ENCODE peak calls at places on chromosome 1, in nine cellular contexts. K is mucosa of gallbladder; O is activated naive CD4-positive, alpha-beta T cell treated with Interleukin-2 at 50 U/mL for 16 hours; W is CD8-positive, alpha-beta memory T cell; V is left ventricle myocardium superior; G is neural crest cell; Z is AG20443; F is effector CD4-positive, alpha-beta T cell; I is vagina. H is an unnamed sample.

GRCh38 chr1:194268839-194269238 is 1082.4 kb upstream of the B3GALT2 start:
- DNase-seq in Z (no peak), K (no peak), F (no peak), I (no peak), O (no peak), V (no peak), G (no peak), W (no peak), H (no peak)

GRCh38 chr1:110255388-110255787 is 45.3 kb downstream of the KCNC4 start:
- DNase-seq in V (no peak), W (no peak), O (no peak), Z (no peak), K (no peak), G (no peak), I (no peak), F (no peak), H (no peak)

GRCh38 chr1:61486783-61487505 is 238.0 kb downstream of the TM2D1 start:
- DNase-seq in G (no peak), K (no peak), Z (no peak), I (no peak), V (no peak), W (no peak), O (no peak), F (no peak), H (no peak)

GRCh38 chr1:167413328-167413727 is 105.0 kb downstream of the CD247 start:
- DNase-seq in F (no peak), I (no peak), O (no peak), Z (no peak), K (no peak), W (no peak), V (no peak), G (no peak), H (no peak)

GRCh38 chr1:27504588-27505419 is 14.8 kb upstream of the WASF2 start:
- DNase-seq in V (peak; percentile 92), K (peak; percentile 69), I (peak; percentile 91), Z (peak; percentile 86), G (peak; percentile 66), W (no peak), F (no peak), O (no peak), H (no peak)

GRCh38 chr1:109167114-109167513 is 46.6 kb upstream of the SARS1 start:
- DNase-seq in O (no peak), Z (no peak), W (no peak), K (no peak), I (no peak), F (no peak), G (no peak), V (no peak), H (no peak)

GRCh38 chr1:8374812-8375211 is 56.9 kb downstream of the SLC45A1 start:
- DNase-seq in F (no peak), Z (peak; percentile 34), G (no peak), W (no peak), I (no peak), O (peak; percentile 28), K (no peak), V (no peak), H (no peak)

GRCh38 chr1:76494807-76495206 is 372.5 kb upstream of the ST6GALNAC5 start:
- DNase-seq in W (no peak), K (no peak), Z (no peak), V (no peak), G (no peak), O (no peak), I (no peak), F (no peak), H (no peak)

GRCh38 chr1:237000191-237000590 is 4.0 kb downstream of the MT1HL1 start:
- DNase-seq in W (no peak), K (no peak), O (no peak), Z (no peak), V (no peak), F (no peak), G (no peak), I (no peak), H (no peak)

GRCh38 chr1:212699104-212699838 is 369 bp downstream of the BATF3 start:
- DNase-seq in Z (peak; percentile 79), K (peak; percentile 19), I (no peak), W (peak; percentile 50), G (peak; percentile 21), O (peak; percentile 64), F (peak; percentile 18), V (peak; percentile 58), H (peak; percentile 64)

GRCh38 chr1:89831462-89832113 is 10.8 kb downstream of the LRRC8D start:
- DNase-seq in I (no peak), O (no peak), W (no peak), F (no peak), K (no peak), V (no peak), G (no peak), Z (no peak), H (no peak)

GRCh38 chr1:47684518-47684917 is 246.7 kb downstream of the FOXD2 start:
- DNase-seq in V (no peak), W (no peak), I (peak; percentile 70), Z (no peak), K (no peak), F (no peak), G (no peak), O (no peak), H (no peak)

GRCh38 chr1:48869116-48869893 is 92.6 kb upstream of the BEND5 start:
- DNase-seq in I (no peak), W (no peak), K (no peak), O (no peak), G (no peak), F (no peak), Z (peak; percentile 30), V (no peak), H (no peak)

GRCh38 chr1:112054504-112054903 is 65.0 kb upstream of the KCND3 start:
- DNase-seq in Z (no peak), W (no peak), G (no peak), O (no peak), K (no peak), V (no peak), F (no peak), I (no peak), H (no peak)

GRCh38 chr1:171995573-171995972 is 154.3 kb downstream of the DNM3 start:
- DNase-seq in K (no peak), O (no peak), V (no peak), F (no peak), I (no peak), G (no peak), W (no peak), Z (no peak), H (no peak)

GRCh38 chr1:11960710-11961109 is 19.5 kb upstream of the MFN2 start:
- DNase-seq in V (no peak), W (no peak), O (no peak), K (no peak), I (no peak), G (no peak), Z (no peak), F (no peak), H (no peak)

GRCh38 chr1:11645670-11646265 is 8.5 kb downstream of the FBXO2 start:
- DNase-seq in F (peak; percentile 73), O (peak; percentile 82), V (peak; percentile 86), K (peak; percentile 81), G (peak; percentile 88), I (no peak), Z (peak; percentile 80), W (peak; percentile 65), H (peak; percentile 87)

GRCh38 chr1:156590326-156591180 is 1.0 kb upstream of the NAXE start:
- DNase-seq in W (no peak), G (no peak), V (no peak), K (no peak), I (no peak), F (no peak), O (no peak), Z (no peak), H (no peak)

GRCh38 chr1:150259758-150260669 is 2.4 kb downstream of the CA14 start:
- DNase-seq in O (no peak), I (no peak), G (peak; percentile 35), V (peak; percentile 51), K (peak; percentile 59), Z (no peak), F (no peak), W (no peak), H (no peak)

GRCh38 chr1:153616885-153617428 is 832 bp upstream of the S100A14 start:
- DNase-seq in O (no peak), V (peak; percentile 59), G (no peak), K (no peak), I (no peak), F (no peak), W (no peak), Z (no peak), H (no peak)

GRCh38 chr1:203692565-203693470 is 66.2 kb downstream of the ATP2B4 start:
- DNase-seq in K (peak; percentile 76), I (peak; percentile 96), G (no peak), F (no peak), W (no peak), V (peak; percentile 87), O (no peak), Z (peak; percentile 94), H (peak; percentile 85)

GRCh38 chr1:93733340-93733739 is 51.7 kb upstream of the BCAR3 start:
- DNase-seq in V (no peak), I (no peak), K (no peak), W (no peak), G (no peak), O (no peak), Z (no peak), F (no peak), H (no peak)

GRCh38 chr1:10657080-10657847 is 139.2 kb downstream of the CASZ1 start:
- DNase-seq in F (no peak), G (no peak), Z (no peak), V (no peak), K (no peak), O (no peak), W (no peak), I (no peak), H (no peak)

GRCh38 chr1:85274969-85275453 is 1.4 kb downstream of the BCL10 start:
- DNase-seq in Z (peak; percentile 54), V (no peak), G (no peak), K (no peak), I (no peak), O (no peak), F (no peak), W (no peak), H (no peak)